ENCODE peak calls at places on chromosomes 16 and 17, in five cellular contexts. A is DMS 273 treated with DMSO at 0.1 percent for 48 hours; C is activated T-helper 1 cell treated with anti-CD3 and anti-CD28 coated beads, Interleukin-12 subunit alpha, Interleukin-12 subunit beta, Interleukin-2, Interleukin-4 antibody, amounts not matched to agents 30 ng/mL and 10 ng/mL and 1 ng/mL, durations not matched to agents 14 hours and 24 hours and 36 hours; P is CD8-positive, alpha-beta memory T cell; G is thoracic aorta. M is an unnamed sample.

GRCh38 chr16:19704321-19705130 is 13.5 kb downstream of the KNOP1 start:
- DNase-seq in A (no peak), C (no peak), P (no peak), G (no peak), M (no peak)

GRCh38 chr16:19810817-19811731 is 73.6 kb downstream of the GPRC5B start:
- DNase-seq in A (no peak), C (no peak), P (no peak), G (no peak), M (no peak)

GRCh38 chr17:41494524-41494923 is 4.8 kb upstream of the KRT36 start:
- DNase-seq in A (no peak), C (no peak), P (no peak), G (no peak), M (no peak)

GRCh38 chr17:4409659-4410058 is 24.1 kb upstream of the SPNS3 start:
- DNase-seq in A (no peak), C (no peak), P (no peak), G (no peak), M (no peak)

GRCh38 chr16:71472041-71472440 is 10.0 kb upstream of the ZNF23 start:
- DNase-seq in A (no peak), C (no peak), P (no peak), G (no peak), M (no peak)

GRCh38 chr17:71668807-71669206 is 452.0 kb upstream of the SOX9 start:
- DNase-seq in A (no peak), C (no peak), P (no peak), G (no peak), M (no peak)

GRCh38 chr17:48471807-48472484 is 41.9 kb upstream of the SKAP1 start:
- DNase-seq in A (no peak), C (no peak), P (no peak), G (no peak), M (no peak)

GRCh38 chr17:77253611-77254051 is 112.9 kb downstream of the SEC14L1 start:
- DNase-seq in A (no peak), C (no peak), P (no peak), G (no peak), M (no peak)

GRCh38 chr17:16491703-16492612 is at the start of gene LRRC75A:
- DNase-seq in A (no peak), C (peak; percentile 43), P (peak; percentile 52), G (no peak), M (peak; percentile 43)

GRCh38 chr17:80109713-80110446 is 8.5 kb downstream of the GAA start:
- DNase-seq in A (no peak), C (no peak), P (no peak), G (no peak), M (no peak)

GRCh38 chr16:67406111-67406593 is 10.1 kb downstream of the ZDHHC1 start:
- DNase-seq in A (no peak), C (no peak), P (no peak), G (no peak), M (no peak)

GRCh38 chr16:31201511-31202401 is 804 bp downstream of the PYCARD start:
- DNase-seq in A (no peak), C (peak; percentile 37), P (peak; percentile 28), G (no peak), M (peak; percentile 32)

GRCh38 chr17:50477976-50478375 is 684 bp upstream of the RSAD1 start:
- DNase-seq in A (no peak), C (no peak), P (no peak), G (no peak), M (no peak)

GRCh38 chr16:78570409-78571141 is 471.1 kb downstream of the WWOX start:
- DNase-seq in A (no peak), C (no peak), P (no peak), G (no peak), M (no peak)

GRCh38 chr17:28326114-28326513 is 7.1 kb downstream of the TMEM97 start:
- DNase-seq in A (no peak), C (no peak), P (no peak), G (no peak), M (no peak)

GRCh38 chr17:20206068-20206467 is 196.9 kb downstream of the SPECC1 start:
- DNase-seq in A (peak; percentile 25), C (no peak), P (no peak), G (peak; percentile 43), M (no peak)

GRCh38 chr16:13307255-13307654 is 405.9 kb downstream of the SHISA9 start:
- DNase-seq in A (no peak), C (no peak), P (no peak), G (no peak), M (no peak)

GRCh38 chr16:30949655-30950515 is 1.0 kb downstream of the ORAI3 start:
- DNase-seq in A (peak; percentile 5), C (peak; percentile 40), P (no peak), G (no peak), M (peak; percentile 14)

GRCh38 chr16:88345031-88345942 is 37.5 kb upstream of the ZNF469 start:
- DNase-seq in A (no peak), C (no peak), P (no peak), G (no peak), M (no peak)

GRCh38 chr17:13031718-13032350 is 14.0 kb upstream of the ELAC2 start:
- DNase-seq in A (no peak), C (peak; percentile 15), P (peak; percentile 18), G (no peak), M (peak; percentile 18)